ENCODE peak calls at places on chromosomes 16 and 17, in ten cellular contexts. K, M, R, A, W, X, F, Q, G and I are unnamed samples.

GRCh38 chr17:68658999-68659780 is 58.0 kb upstream of the FAM20A start:
- DNase-seq in G (no peak), K (no peak), Q (no peak), M (no peak), F (no peak), W (no peak), A (no peak), X (no peak), R (no peak), I (no peak)

GRCh38 chr16:3645504-3646347 is 8.8 kb upstream of the DNASE1 start:
- DNase-seq in A (no peak), X (peak; percentile 13), R (no peak), Q (peak; percentile 17), W (no peak), F (peak; percentile 67), M (no peak), K (no peak), G (no peak), I (no peak)

GRCh38 chr16:49021136-49021535 is 260.5 kb downstream of the CBLN1 start:
- DNase-seq in M (no peak), R (no peak), F (no peak), K (no peak), G (no peak), W (no peak), Q (no peak), A (no peak), X (no peak), I (no peak)

GRCh38 chr17:33169580-33170285 is 123.4 kb downstream of the ASIC2 start:
- DNase-seq in F (no peak), M (peak; percentile 23), W (no peak), Q (no peak), K (no peak), G (no peak), A (no peak), X (no peak), R (no peak), I (no peak)

GRCh38 chr16:75854117-75854516 is 127.8 kb upstream of the CPHXL start:
- DNase-seq in K (no peak), G (no peak), F (no peak), A (no peak), R (no peak), X (no peak), M (no peak), W (no peak), Q (no peak), I (no peak)

GRCh38 chr16:11131706-11132105 is 124.3 kb downstream of the SOCS1 start:
- DNase-seq in M (no peak), A (no peak), X (no peak), G (no peak), K (no peak), Q (no peak), W (no peak), R (no peak), F (no peak), I (no peak)

GRCh38 chr16:85810742-85811115 is 11.2 kb downstream of the COX4I1 start:
- DNase-seq in X (no peak), F (no peak), A (no peak), R (no peak), W (no peak), M (no peak), K (no peak), G (no peak), Q (no peak), I (no peak)

GRCh38 chr17:64377769-64378282 is 12.8 kb downstream of the PECAM1 start:
- DNase-seq in R (no peak), G (no peak), A (no peak), M (no peak), K (no peak), Q (no peak), F (no peak), W (no peak), X (no peak), I (no peak)

DNA sequence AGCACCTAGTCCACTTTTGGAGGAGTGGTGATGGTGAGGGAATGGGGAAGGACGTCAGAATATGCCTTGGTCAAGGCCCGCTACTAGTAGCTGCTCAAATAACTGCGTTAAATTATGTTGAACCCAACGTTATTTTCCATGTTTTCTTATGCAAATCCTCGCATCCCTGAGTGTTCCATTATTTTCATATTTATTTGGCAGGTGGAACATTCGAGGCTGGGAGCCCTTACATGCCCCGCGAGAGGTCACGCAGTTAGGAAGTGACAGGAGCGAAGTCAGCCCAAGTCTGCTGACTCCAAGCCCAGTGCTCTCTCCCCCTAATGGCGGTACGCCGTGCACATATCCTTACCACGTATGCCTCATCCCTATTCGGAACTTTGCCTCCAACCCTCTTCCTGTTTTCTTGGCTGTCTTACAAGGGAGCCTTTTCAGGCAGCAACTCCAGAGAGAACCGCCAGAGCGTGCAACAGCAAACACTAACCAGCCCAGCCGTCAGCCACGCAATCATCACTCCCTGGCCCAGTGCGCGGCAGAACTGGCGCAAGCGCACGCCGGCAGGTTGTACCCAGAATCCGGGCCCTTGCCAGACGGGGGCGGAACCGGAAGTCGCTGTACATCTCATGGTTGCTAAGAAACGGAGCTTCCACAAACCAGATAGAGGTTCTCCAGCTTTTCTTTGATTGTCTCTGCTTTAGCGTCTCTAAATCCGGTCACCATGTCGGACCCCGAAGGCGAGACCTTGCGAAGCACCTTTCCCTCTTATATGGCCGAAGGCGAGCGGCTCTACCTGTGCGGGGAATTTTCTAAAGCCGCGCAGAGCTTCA is at the start of gene ODAD4:
- DNase-seq in R (peak; percentile 89), Q (peak; percentile 98), X (peak; percentile 92), F (peak; percentile 98), W (peak; percentile 76), A (peak; percentile 62), M (peak; percentile 98), G (peak; percentile 91), K (peak; percentile 94), I (peak; percentile 97)
- TF ChIP-seq POLR2A in R (peak; percentile 92), Q (no peak), X (peak; percentile 92), F (peak; percentile 89), W (peak; percentile 97), A (peak; percentile 79), M (peak; percentile 90), G (peak; percentile 53), K (peak; percentile 39), I (peak; percentile 87)

DNA sequence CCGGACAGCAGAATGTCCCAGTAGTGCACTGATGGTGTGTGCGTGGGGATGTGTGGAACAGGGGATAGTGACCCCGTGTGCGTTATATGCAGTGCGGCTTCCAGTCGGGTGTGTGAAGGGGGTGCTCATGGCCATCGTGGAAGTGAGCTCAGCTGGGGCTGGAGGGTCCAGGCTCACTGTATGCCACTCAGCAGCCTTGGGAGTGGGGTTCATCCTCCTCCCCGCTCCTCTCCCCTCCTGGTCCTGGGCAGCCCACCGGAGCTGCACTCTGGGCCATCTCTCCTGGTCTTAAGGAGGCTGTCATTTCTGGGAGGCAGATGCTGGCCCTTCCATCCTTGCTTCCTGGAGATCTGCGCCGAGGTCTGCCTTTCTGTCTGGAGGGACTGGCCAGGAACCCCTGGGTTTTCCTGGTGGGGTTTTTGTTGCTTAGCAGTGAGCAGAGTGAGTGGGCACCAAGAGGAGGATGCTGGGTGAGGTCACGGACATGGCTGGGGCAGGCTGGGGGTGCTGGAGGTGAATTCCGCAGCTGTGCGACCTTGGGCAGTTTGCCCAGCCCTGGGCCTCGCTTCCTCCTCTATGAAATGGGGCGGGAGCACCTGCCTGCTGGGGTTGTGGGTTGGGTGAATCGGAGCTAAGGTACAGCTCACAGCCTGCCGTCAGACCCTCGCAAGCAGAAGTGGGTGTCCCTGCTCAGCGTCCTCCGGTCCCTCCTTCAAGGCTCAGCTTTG is 164.1 kb downstream of the SEC14L1 start:
- DNase-seq in G (no peak), R (no peak), X (no peak), A (no peak), W (no peak), F (no peak), M (no peak), K (no peak), Q (peak; percentile 51), I (peak; percentile 67)
- H3K27ac ChIP-seq in G (no peak overlapping the region), R (peak overlapping the region; percentile 37), X (no peak overlapping the region), A (no peak overlapping the region), W (no peak overlapping the region), F (peak overlapping the region; percentile 52), M (peak overlapping the region; percentile 88), K (peak overlapping the region; percentile 31), Q (no peak overlapping the region), I (no peak overlapping the region)

DNA sequence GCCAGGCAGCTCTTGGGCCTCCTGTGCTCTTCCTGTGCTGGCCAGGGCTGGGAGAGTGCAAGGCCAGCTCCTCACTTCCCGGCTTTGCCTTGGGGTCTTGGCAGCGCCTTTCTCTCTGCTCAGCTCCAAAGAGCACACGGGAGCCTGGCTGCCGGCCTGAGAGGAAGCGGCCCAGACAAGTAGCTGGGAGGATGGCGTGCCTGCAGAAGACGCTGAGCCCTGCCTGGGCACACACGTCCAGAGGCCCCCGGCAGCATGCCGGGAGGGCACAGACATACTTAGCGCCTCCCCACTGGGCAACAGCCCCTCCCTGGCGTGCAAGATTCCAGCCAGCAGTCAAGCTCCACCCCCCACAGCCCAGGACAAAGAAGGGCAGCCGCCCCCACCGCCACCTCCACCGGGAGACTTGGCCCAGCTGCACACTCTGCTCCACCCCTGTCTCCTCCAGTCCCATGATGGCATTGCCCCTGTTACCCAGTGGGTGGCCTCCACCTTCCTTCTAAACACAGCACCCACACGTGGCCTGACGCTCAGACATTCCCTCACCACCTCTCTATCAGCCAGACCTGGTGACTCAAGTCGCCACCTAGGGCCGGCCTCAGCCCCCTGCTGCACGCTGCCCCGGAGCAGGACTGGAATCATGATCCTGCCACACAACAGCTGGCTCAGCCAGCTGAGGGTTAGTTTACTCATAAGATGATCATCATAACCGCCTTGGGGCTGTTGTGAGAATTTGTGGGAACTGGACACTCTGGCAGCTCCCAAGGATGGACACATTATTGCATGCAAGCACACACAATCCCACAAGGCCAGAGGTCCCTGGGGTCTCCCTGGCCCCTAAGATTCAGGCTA is 12.4 kb downstream of the SGCA start:
- DNase-seq in Q (peak; percentile 79), M (peak; percentile 98), F (peak; percentile 86), X (peak; percentile 76), A (no peak), W (no peak), R (peak; percentile 90), G (peak; percentile 70), K (no peak), I (peak; percentile 86)
- TF ChIP-seq POLR2A in Q (no peak), M (peak; percentile 73), F (no peak), X (no peak), A (no peak), W (no peak), R (no peak), G (no peak), K (no peak), I (peak; percentile 38)

GRCh38 chr16:1486551-1487390 is 2.0 kb downstream of the PTX4 start:
- DNase-seq in M (no peak), F (no peak), A (no peak), W (no peak), R (no peak), G (no peak), Q (no peak), X (no peak), K (no peak), I (no peak)

GRCh38 chr16:1485847-1486496 is 2.8 kb downstream of the PTX4 start:
- DNase-seq in G (no peak), F (no peak), M (no peak), W (no peak), Q (no peak), A (no peak), R (no peak), K (no peak), X (no peak), I (no peak)

GRCh38 chr16:1487395-1488053 is 1.2 kb downstream of the PTX4 start:
- DNase-seq in K (no peak), R (no peak), G (no peak), A (no peak), W (no peak), Q (no peak), X (no peak), M (no peak), F (no peak), I (no peak)

GRCh38 chr16:1477033-1477432 is 2.2 kb upstream of the CLCN7 start:
- DNase-seq in W (no peak), K (no peak), Q (no peak), A (no peak), F (no peak), M (no peak), X (no peak), G (no peak), R (no peak), I (no peak)

GRCh38 chr16:1481906-1482835 is 6.6 kb downstream of the PTX4 start:
- DNase-seq in G (no peak), A (no peak), F (no peak), Q (no peak), M (no peak), X (no peak), R (no peak), K (no peak), W (no peak), I (no peak)
- H3K27ac ChIP-seq in G (no peak overlapping the region), A (no peak overlapping the region), F (no peak overlapping the region), Q (no peak overlapping the region), M (no peak overlapping the region), X (no peak overlapping the region), R (no peak overlapping the region), K (no peak overlapping the region), W (no peak overlapping the region), I (no peak overlapping the region)